ENCODE peak calls at places on chromosomes 3 and 15, in seven cellular contexts. H is ovary, W is thyroid gland, S is A549, Y is body of pancreas, J is esophagus squamous epithelium, U is NB4. E is an unnamed sample.

GRCh38 chr3:37711721-37712120 is 150.0 kb upstream of the CTDSPL start:
- DNase-seq in U (no peak), W (no peak), Y (no peak), S (no peak), J (no peak), H (no peak), E (no peak)

GRCh38 chr3:54028372-54028771 is 94.0 kb upstream of the CACNA2D3 start:
- DNase-seq in U (no peak), W (no peak), S (no peak), J (no peak), Y (no peak), H (no peak), E (no peak)

GRCh38 chr15:77514635-77515421 is 94.1 kb downstream of the HMG20A start:
- DNase-seq in Y (no peak), J (no peak), W (no peak), H (peak), U (no peak), S (no peak), E (no peak)

GRCh38 chr15:25905140-25905539 is 42.0 kb upstream of the ATP10A start:
- DNase-seq in J (no peak), W (no peak), H (no peak), U (peak), S (peak), Y (no peak), E (peak)

GRCh38 chr3:32522682-32523081 is 20.0 kb upstream of the CMTM6 start:
- DNase-seq in W (no peak), J (no peak), H (no peak), Y (no peak), U (no peak), S (no peak), E (no peak)

GRCh38 chr15:59456114-59456513 is 18.1 kb downstream of the FAM81A start:
- DNase-seq in S (no peak), J (no peak), H (no peak), W (peak), Y (peak), U (no peak), E (peak)

GRCh38 chr15:43278869-43279268 is 12.1 kb upstream of the TGM5 start:
- DNase-seq in H (no peak), U (no peak), W (no peak), J (no peak), Y (no peak), S (no peak), E (peak)

GRCh38 chr15:55496716-55497115 is 11.3 kb downstream of the DNAAF4 start:
- DNase-seq in H (no peak), W (no peak), Y (no peak), J (no peak), S (no peak), U (no peak), E (no peak)

GRCh38 chr3:73547427-73548036 is 77.2 kb downstream of the PDZRN3 start:
- DNase-seq in U (peak), W (no peak), Y (no peak), H (no peak), S (no peak), J (no peak), E (no peak)

GRCh38 chr3:50292924-50293801 is 934 bp upstream of the IFRD2 start:
- DNase-seq in H (peak), W (no peak), J (no peak), U (no peak), Y (no peak), S (no peak), E (peak)

GRCh38 chr3:49461443-49462171 is 8.5 kb upstream of the DAG1 start:
- DNase-seq in J (no peak), U (no peak), Y (no peak), W (peak), S (peak), H (no peak), E (no peak)

GRCh38 chr3:107718547-107718946 is 195.8 kb downstream of the BBX start:
- DNase-seq in J (no peak), U (no peak), W (no peak), Y (no peak), H (no peak), S (no peak), E (no peak)

GRCh38 chr15:76866008-76866407 is 39.1 kb downstream of the SCAPER start:
- DNase-seq in U (no peak), S (no peak), H (no peak), J (no peak), W (no peak), Y (no peak), E (no peak)

GRCh38 chr3:9196009-9196408 is 53.4 kb downstream of the SRGAP3 start:
- DNase-seq in H (no peak), S (no peak), U (no peak), J (no peak), W (no peak), Y (no peak), E (peak)

GRCh38 chr15:82848201-82848993 is 39.0 kb downstream of the WHAMM start:
- DNase-seq in U (no peak), J (no peak), W (no peak), Y (peak), S (no peak), H (no peak), E (no peak)

GRCh38 chr3:185915642-185916041 is 22.2 kb downstream of the TRA2B start:
- DNase-seq in H (no peak), U (no peak), J (no peak), Y (no peak), W (no peak), S (no peak), E (no peak)

GRCh38 chr3:183897606-183898384 is 13.1 kb upstream of the PARL start:
- DNase-seq in S (no peak), W (no peak), Y (no peak), H (no peak), J (no peak), U (no peak), E (no peak)
- TF ChIP-seq CTCF in S (no peak), W (no peak), Y (no peak), H (no peak), J (no peak), U (no peak), E (no peak)

GRCh38 chr3:129383292-129383860 is 45.1 kb downstream of the EFCAB12 start:
- DNase-seq in S (peak), J (no peak), Y (peak), W (peak), H (peak), U (peak), E (no peak)
- TF ChIP-seq POLR2A in S (no peak), J (no peak), Y (no peak), W (no peak), H (no peak), U (no peak), E (no peak)

DNA sequence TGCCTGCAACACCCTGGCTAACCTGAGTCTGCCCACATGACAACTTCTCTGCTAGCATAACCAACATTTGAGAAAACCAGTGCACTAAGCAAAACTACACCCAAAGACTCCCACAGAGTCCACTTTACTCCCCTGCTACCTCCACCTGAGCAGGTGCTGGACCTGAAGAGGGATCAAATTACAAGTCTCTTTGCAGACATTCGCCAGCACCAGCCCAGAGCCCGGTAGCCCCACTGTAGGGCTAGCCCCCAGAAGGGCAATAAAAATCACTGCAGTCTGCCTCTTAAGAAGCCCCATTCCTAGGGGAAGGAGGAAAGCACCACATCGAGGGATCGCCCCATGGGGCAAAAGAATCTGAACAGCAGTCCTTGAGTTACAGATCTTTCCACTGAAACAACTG is 472.2 kb downstream of the GRM7 start:
- DNase-seq in H (no peak), W (peak), U (no peak), J (no peak), Y (no peak), S (no peak), E (no peak)
- H3K4me3 ChIP-seq in H (no peak), W (no peak), U (no peak), J (no peak), Y (no peak), S (no peak), E (no peak)

GRCh38 chr15:62912808-62913207 is 129.7 kb upstream of the TPM1 start:
- DNase-seq in H (no peak), W (peak), Y (no peak), U (no peak), J (no peak), S (no peak), E (no peak)
- TF ChIP-seq CTCF in H (no peak), W (no peak), Y (peak), U (no peak), J (no peak), S (no peak), E (no peak)

GRCh38 chr3:141875374-141875892 is 1.0 kb upstream of the ATP1B3 start:
- DNase-seq in J (peak), Y (peak), H (peak), U (peak), S (peak), W (peak), E (peak)

GRCh38 chr3:141876891-141877561 is 583 bp downstream of the ATP1B3 start:
- DNase-seq in U (peak), J (no peak), Y (peak), S (peak), W (peak), H (peak), E (peak)

GRCh38 chr3:141877911-141878310 is 1.5 kb downstream of the ATP1B3 start:
- DNase-seq in Y (no peak), U (peak), J (no peak), H (no peak), S (peak), W (no peak), E (no peak)

GRCh38 chr3:141876381-141876890 is at the start of gene ATP1B3:
- DNase-seq in J (peak), S (peak), U (peak), W (peak), H (peak), Y (peak), E (peak)

DNA sequence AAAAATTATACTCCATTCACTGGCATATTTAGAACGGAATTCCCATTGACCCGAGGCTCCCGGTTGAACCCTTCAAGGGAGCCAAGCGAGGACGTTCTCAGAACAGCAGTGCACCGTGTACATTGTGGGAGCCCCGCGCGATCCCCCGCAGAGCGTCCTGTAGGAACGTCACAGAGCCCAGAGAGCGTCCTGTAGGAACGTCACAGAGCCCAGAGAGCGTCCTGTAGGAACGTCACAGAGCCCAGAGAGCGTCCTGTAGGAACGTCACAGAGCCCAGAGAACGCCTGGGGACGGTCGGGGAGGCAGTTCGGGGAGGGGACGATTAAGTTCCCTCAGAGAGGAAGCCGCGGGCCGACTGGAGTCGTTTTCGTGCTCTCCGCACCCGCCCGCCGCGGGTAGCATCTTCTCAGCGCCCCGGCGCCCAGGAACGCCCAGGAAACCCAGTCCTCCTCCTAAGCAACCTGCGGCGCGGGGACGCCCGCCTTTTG is 506 bp upstream of the ATP1B3 start:
- DNase-seq in W (no peak), S (peak), Y (peak), U (peak), J (no peak), H (peak), E (peak)
- TF ChIP-seq POLR2A in W (no peak), S (no peak), Y (peak), U (no peak), J (no peak), H (no peak), E (no peak)

DNA sequence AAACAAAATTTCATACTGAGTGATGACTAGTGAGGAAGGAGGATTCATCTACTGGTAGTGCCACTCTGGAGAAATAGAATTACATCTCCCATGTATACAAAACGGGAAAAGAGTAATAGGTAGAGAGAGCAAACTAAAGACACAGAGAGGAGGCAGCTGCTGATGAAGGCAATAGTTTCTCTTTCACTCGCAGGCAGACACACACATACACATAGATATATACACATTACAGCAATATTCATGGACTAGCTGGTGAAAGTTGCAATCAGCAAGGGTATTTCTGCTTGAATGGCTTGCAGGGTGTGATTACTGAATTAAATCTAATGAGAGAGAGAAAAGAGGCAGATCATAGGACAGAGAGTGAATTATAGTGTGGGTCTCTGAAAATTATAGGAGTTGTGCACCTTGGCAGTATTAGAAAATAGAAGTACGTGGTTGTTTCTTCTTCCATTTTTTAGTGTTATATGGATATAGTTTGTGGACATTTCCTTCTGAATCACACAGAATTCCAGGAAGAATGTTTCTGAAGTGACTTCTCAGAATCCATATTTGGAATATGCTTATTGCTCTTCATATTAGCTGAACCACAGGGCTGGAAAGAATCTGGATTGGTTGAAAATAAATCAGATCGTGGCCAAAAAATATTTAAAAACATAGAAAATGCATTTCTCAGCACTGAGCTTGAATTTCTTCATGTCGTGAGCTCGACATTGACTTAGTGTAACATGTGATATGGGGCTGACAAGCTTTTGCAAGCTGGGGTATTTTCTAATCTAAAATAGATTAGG is 991.2 kb downstream of the TUSC7 start:
- DNase-seq in H (no peak), U (no peak), Y (no peak), W (no peak), J (no peak), S (no peak), E (no peak)
- H3K4me3 ChIP-seq in H (no peak), U (no peak), Y (no peak), W (no peak), J (no peak), S (no peak), E (no peak)

DNA sequence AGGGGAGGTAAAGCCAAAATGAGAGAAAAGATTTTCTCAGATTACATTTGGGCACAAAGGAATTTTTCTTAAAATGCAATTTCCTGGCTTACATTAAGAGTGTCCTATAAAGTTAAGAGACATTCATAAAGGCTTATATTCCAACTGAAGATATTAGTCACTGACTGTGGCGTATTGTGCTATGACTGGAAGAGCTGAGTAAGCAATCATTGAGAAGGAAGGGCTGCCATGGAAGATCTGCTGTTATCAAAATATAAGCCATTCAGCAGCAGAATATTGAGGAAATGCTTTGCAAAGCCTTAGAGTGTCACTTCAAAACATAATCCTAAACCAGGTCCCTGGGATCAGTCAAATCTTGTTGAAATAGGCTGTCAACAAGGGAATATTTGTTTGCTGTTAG is 593.9 kb downstream of the TUSC7 start:
- DNase-seq in H (no peak), Y (no peak), U (no peak), W (no peak), J (no peak), S (no peak), E (no peak)
- TF ChIP-seq CTCF in H (no peak), Y (no peak), U (no peak), W (no peak), J (no peak), S (no peak), E (no peak)

GRCh38 chr3:52068055-52068704 is 11.8 kb upstream of the DUSP7 start:
- DNase-seq in W (no peak), U (no peak), S (no peak), J (no peak), H (no peak), Y (no peak), E (no peak)
- TF ChIP-seq POLR2A in W (no peak), U (no peak), S (no peak), J (no peak), H (no peak), Y (no peak), E (no peak)

DNA sequence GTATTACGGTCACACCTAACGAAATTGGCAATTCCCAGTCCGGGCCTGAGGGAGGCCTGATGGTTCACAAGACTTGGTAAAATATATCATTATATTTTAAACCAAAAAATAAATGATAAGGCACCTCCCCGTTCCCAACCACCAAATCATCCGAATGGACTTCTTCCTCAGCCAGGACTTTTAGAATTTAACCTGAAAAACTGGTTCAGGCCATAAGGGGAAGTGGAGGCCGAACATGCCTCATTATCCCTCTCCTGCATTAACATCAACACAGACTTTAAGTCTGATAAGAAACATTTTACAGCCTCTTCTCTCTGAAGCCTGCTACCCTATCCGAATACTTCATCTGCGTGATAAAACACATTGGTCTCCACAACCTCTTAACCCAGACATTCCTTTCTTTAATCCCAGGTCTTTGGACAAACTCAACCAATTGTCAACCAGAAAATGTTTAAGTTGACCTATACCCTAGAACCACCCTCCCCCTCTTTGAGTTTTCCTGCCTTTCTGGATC is 800 bp upstream of the SLC41A3 start:
- DNase-seq in J (no peak), Y (no peak), W (no peak), U (peak), H (no peak), S (no peak), E (no peak)
- H3K4me3 ChIP-seq in J (peak), Y (peak), W (no peak), U (peak), H (peak), S (peak), E (no peak)

GRCh38 chr3:142976621-142977398 is 13.3 kb upstream of the PAQR9 start:
- DNase-seq in S (peak), Y (peak), U (peak), J (no peak), W (peak), H (peak), E (no peak)
- TF ChIP-seq CTCF in S (no peak), Y (no peak), U (no peak), J (no peak), W (no peak), H (no peak), E (no peak)

E was measured in lower leg skin.